ENCODE peak calls at places on chromosome 17, in ten cellular contexts. H is upper lobe of right lung, I is glutamatergic neuron, Y is HL-60, E is endothelial cell, L is pancreas, C is left ventricle myocardium inferior, P is heart right ventricle, K is tibial nerve, U is psoas muscle. V is an unnamed sample.

GRCh38 chr17:61202564-61202963 is 197.1 kb upstream of the TBX2 start:
- DNase-seq in K (no peak), L (no peak), E (no peak), Y (no peak), H (no peak), C (no peak), P (no peak), I (no peak), U (no peak), V (no peak)

GRCh38 chr17:74761419-74761818 is 13.0 kb downstream of the NHERF1 start:
- DNase-seq in E (no peak), Y (no peak), P (no peak), I (no peak), U (no peak), H (no peak), C (no peak), L (peak; percentile 37), K (no peak), V (no peak)

GRCh38 chr17:42354956-42355843 is 33.0 kb downstream of the STAT3 start:
- DNase-seq in L (no peak), P (no peak), E (no peak), H (no peak), C (no peak), K (no peak), I (no peak), Y (no peak), U (no peak), V (no peak)

GRCh38 chr17:3157218-3157617 is 29.9 kb upstream of the OR1G1 start:
- DNase-seq in U (no peak), K (no peak), Y (no peak), L (no peak), C (no peak), H (no peak), E (no peak), P (no peak), I (no peak), V (no peak)

GRCh38 chr17:34234616-34235015 is 20.5 kb upstream of the CCL2 start:
- DNase-seq in I (no peak), U (no peak), Y (no peak), L (no peak), P (no peak), H (no peak), E (no peak), C (no peak), K (no peak), V (no peak)

GRCh38 chr17:37701424-37702020 is 43.3 kb downstream of the HNF1B start:
- DNase-seq in Y (peak; percentile 54), C (no peak), U (no peak), L (no peak), I (no peak), E (peak; percentile 50), P (no peak), H (peak; percentile 72), K (peak; percentile 14), V (peak; percentile 49)

GRCh38 chr17:38705803-38706624 is 941 bp downstream of the MLLT6 start:
- DNase-seq in E (peak; percentile 30), L (no peak), H (peak; percentile 76), Y (no peak), C (peak; percentile 73), P (peak; percentile 83), U (peak; percentile 73), K (peak; percentile 43), I (peak; percentile 34), V (no peak)

GRCh38 chr17:45103269-45103795 is 29.0 kb downstream of the PLCD3 start:
- DNase-seq in H (no peak), U (no peak), I (no peak), Y (no peak), E (no peak), L (no peak), P (peak; percentile 48), K (no peak), C (peak; percentile 53), V (no peak)

GRCh38 chr17:69067274-69068047 is 6.7 kb upstream of the ABCA9 start:
- DNase-seq in K (no peak), P (no peak), C (no peak), U (no peak), L (no peak), I (no peak), Y (no peak), H (no peak), E (no peak), V (no peak)

GRCh38 chr17:9987779-9988585 is 82.9 kb upstream of the RCVRN start:
- DNase-seq in Y (peak; percentile 4), I (peak; percentile 61), E (peak; percentile 55), L (peak; percentile 55), U (peak; percentile 47), C (peak; percentile 31), H (no peak), K (no peak), P (peak; percentile 34), V (no peak)

GRCh38 chr17:17406225-17406624 is 70.6 kb upstream of the MED9 start:
- DNase-seq in L (no peak), H (peak; percentile 65), Y (no peak), U (peak; percentile 51), P (no peak), C (no peak), E (no peak), K (peak; percentile 69), I (no peak), V (no peak)

GRCh38 chr17:4519361-4519788 is 20.7 kb downstream of the SPNS2 start:
- DNase-seq in P (peak; percentile 83), K (no peak), L (peak; percentile 83), I (no peak), C (peak; percentile 75), U (no peak), E (no peak), H (peak; percentile 89), Y (no peak), V (no peak)

GRCh38 chr17:1571362-1571746 is 8.8 kb upstream of the PITPNA start:
- DNase-seq in H (no peak), P (no peak), U (no peak), K (no peak), C (no peak), L (no peak), Y (no peak), I (no peak), E (no peak), V (no peak)

GRCh38 chr17:1574697-1575471 is 12.3 kb upstream of the PITPNA start:
- DNase-seq in U (no peak), P (no peak), Y (no peak), E (peak; percentile 73), H (peak; percentile 72), K (no peak), L (peak; percentile 83), I (no peak), C (no peak), V (no peak)

GRCh38 chr17:1577186-1577585 is 14.6 kb upstream of the PITPNA start:
- DNase-seq in Y (peak; percentile 88), U (peak; percentile 93), I (no peak), P (peak; percentile 87), E (no peak), K (peak; percentile 87), L (peak; percentile 88), C (peak; percentile 88), H (peak; percentile 97), V (peak; percentile 94)

GRCh38 chr17:1576500-1576899 is 13.9 kb upstream of the PITPNA start:
- DNase-seq in Y (no peak), H (no peak), L (no peak), U (no peak), C (no peak), I (no peak), E (no peak), K (no peak), P (no peak), V (no peak)

DNA sequence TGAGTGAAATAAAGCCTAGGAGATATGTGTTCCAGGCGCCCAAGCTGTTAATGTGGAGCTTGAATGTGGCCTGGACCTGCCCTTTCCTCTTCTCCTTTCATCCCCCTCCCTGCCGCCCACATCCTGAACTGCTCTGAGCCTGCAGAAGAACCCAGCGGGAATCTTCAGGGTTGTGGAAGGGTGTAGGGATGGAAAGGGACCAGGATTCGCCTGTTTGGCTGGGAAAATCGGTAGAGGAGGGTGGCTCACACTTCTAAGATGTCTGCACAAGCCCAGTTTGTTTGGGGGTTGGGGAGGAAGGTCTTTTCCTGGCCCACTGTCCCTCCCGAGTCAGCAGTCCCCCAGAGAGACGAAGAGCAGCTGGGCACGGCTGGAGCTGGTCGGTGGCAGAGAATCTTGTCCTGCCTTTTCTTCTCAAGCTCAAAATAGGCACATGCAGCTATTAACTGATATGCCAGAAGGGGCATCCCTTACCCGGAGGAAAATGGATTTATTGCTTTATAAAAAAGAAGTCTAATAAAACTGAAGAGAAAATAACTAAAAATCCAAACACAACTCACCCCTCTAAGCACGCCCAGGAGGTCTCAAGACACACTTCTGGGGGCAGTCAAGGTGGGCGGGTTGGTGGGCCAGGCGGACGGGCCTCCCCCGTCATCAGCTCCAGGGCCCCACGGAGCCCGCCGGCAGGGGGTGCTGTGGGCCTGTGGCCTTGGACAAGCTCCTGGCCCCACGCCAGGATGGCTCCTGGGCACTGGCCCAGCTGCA is 11.5 kb upstream of the PITPNA start:
- DNase-seq in L (peak; percentile 96), P (peak; percentile 85), C (peak; percentile 87), K (peak; percentile 91), E (peak; percentile 96), H (peak; percentile 94), Y (peak; percentile 53), U (peak; percentile 90), I (peak; percentile 83), V (peak; percentile 83)
- TF ChIP-seq CTCF in L (peak; percentile 95), P (peak; percentile 97), C (peak; percentile 98), K (peak; percentile 98), E (peak; percentile 62), H (peak; percentile 98), Y (peak; percentile 20), U (peak; percentile 98), I (peak; percentile 74), V (peak; percentile 97)

DNA sequence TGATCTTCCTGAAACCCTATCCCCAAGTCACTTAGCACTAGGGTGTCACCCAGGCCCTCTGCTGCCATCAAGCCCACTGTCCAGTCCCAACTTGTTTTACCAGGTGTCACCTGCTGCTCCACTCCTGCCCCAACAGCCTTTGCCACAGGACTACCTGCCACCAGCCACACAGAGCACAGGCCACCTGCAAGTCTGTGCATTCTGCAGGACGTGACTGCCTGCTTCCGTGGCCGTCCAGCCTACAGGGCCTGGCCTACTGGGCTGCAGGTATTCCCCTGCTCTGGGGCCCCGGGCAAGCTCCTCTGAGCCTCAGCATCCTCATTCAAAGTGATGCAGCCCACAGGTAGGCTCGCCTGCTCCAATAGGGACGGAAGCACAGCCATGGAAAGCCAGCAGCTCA is 3.2 kb downstream of the MCRIP1 start:
- DNase-seq in U (no peak), H (no peak), L (peak; percentile 56), K (no peak), I (no peak), P (no peak), C (no peak), E (no peak), Y (no peak), V (no peak)
- TF ChIP-seq CTCF in U (no peak), H (no peak), L (no peak), K (no peak), I (no peak), P (no peak), C (no peak), E (no peak), Y (no peak), V (no peak)

GRCh38 chr17:73705594-73705993 is 61.3 kb upstream of the SDK2 start:
- DNase-seq in Y (no peak), I (peak; percentile 20), P (no peak), E (no peak), L (no peak), U (peak; percentile 20), H (no peak), C (no peak), K (no peak), V (no peak)
- TF ChIP-seq CTCF in Y (no peak), I (no peak), P (no peak), E (no peak), L (no peak), U (no peak), H (no peak), C (no peak), K (no peak), V (no peak)

GRCh38 chr17:7673239-7673638 is 14.1 kb downstream of the TP53 start:
- DNase-seq in C (no peak), E (no peak), I (peak; percentile 45), K (no peak), H (no peak), Y (no peak), P (no peak), L (no peak), U (no peak), V (no peak)
- TF ChIP-seq CTCF in C (peak; percentile 28), E (peak; percentile 89), I (peak; percentile 76), K (no peak), H (peak; percentile 43), Y (no peak), P (peak; percentile 22), L (no peak), U (peak; percentile 42), V (peak; percentile 56)